ENCODE peak calls at places on chromosomes 12 and 14, in five cellular contexts. M is HCT116, B is ascending aorta, J is dorsolateral prefrontal cortex, W is fibroblast of the aortic adventitia. A is an unnamed sample.

GRCh38 chr12:105617141-105617540 is 286.6 kb downstream of the C12orf75 start:
- DNase-seq in M (no peak), J (no peak), W (no peak), B (no peak), A (no peak)

GRCh38 chr12:22282283-22282682 is 52.2 kb downstream of the ST8SIA1 start:
- DNase-seq in J (no peak), M (no peak), B (no peak), W (peak; percentile 87), A (no peak)

GRCh38 chr12:104840262-104840661 is 117.8 kb downstream of the SLC41A2 start:
- DNase-seq in B (no peak), M (no peak), W (no peak), J (no peak), A (no peak)

GRCh38 chr12:91958816-91959215 is 186.8 kb downstream of the BTG1 start:
- DNase-seq in B (no peak), J (no peak), W (peak; percentile 47), M (no peak), A (no peak)

GRCh38 chr12:81991868-81992267 is 232.7 kb upstream of the PPFIA2 start:
- DNase-seq in B (no peak), M (no peak), J (no peak), W (no peak), A (no peak)

GRCh38 chr12:75489613-75490210 is 9.2 kb downstream of the GLIPR1 start:
- DNase-seq in B (no peak), M (peak; percentile 62), J (no peak), W (peak; percentile 77), A (no peak)

GRCh38 chr12:14260011-14260993 is 105.2 kb upstream of the ATF7IP start:
- DNase-seq in B (peak; percentile 59), J (peak; percentile 80), W (peak; percentile 91), M (peak; percentile 47), A (peak; percentile 74)

GRCh38 chr14:103552811-103553210 is 9.6 kb downstream of the BAG5 start:
- DNase-seq in J (no peak), B (no peak), M (no peak), W (no peak), A (no peak)

GRCh38 chr14:33363687-33364086 is 425.0 kb downstream of the NPAS3 start:
- DNase-seq in B (no peak), J (no peak), W (no peak), M (no peak), A (no peak)

GRCh38 chr12:6563448-6564050 is 4.5 kb downstream of the NOP2 start:
- DNase-seq in B (no peak), W (peak; percentile 59), M (no peak), J (no peak), A (peak; percentile 58)

GRCh38 chr12:23197266-23197665 is 572.3 kb downstream of the ETNK1 start:
- DNase-seq in J (no peak), B (no peak), W (peak; percentile 54), M (no peak), A (no peak)

GRCh38 chr12:29818925-29819324 is 35.2 kb upstream of the TMTC1 start:
- DNase-seq in J (no peak), B (no peak), W (peak; percentile 87), M (no peak), A (no peak)

GRCh38 chr12:67772276-67773169 is 124.0 kb downstream of the DYRK2 start:
- DNase-seq in J (no peak), M (no peak), B (no peak), W (no peak), A (no peak)

GRCh38 chr14:39428118-39428517 is 4.1 kb downstream of the FBXO33 start:
- DNase-seq in W (no peak), J (no peak), B (no peak), M (no peak), A (no peak)

GRCh38 chr12:11592484-11592883 is 57.0 kb upstream of the ETV6 start:
- DNase-seq in M (no peak), B (no peak), J (no peak), W (no peak), A (no peak)

GRCh38 chr14:61187642-61187905 is 93.6 kb downstream of the TMEM30B start:
- DNase-seq in J (no peak), B (no peak), W (no peak), M (no peak), A (no peak)

GRCh38 chr12:122875590-122876220 is 20.2 kb downstream of the VPS37B start:
- DNase-seq in J (no peak), M (no peak), W (no peak), B (no peak), A (no peak)

GRCh38 chr12:66014818-66015217 is 115.7 kb downstream of the LLPH start:
- DNase-seq in B (no peak), J (no peak), W (peak; percentile 71), M (no peak), A (no peak)

GRCh38 chr12:100443434-100443833 is 30.2 kb upstream of the NR1H4 start:
- DNase-seq in W (no peak), B (no peak), J (no peak), M (no peak), A (no peak)

GRCh38 chr14:76844223-76844622 is 18.0 kb downstream of the LRRC74A start:
- DNase-seq in M (peak; percentile 47), W (peak; percentile 33), B (peak; percentile 49), J (no peak), A (no peak)

GRCh38 chr12:129467749-129468148 is 436.1 kb downstream of the TMEM132D start:
- DNase-seq in B (no peak), J (no peak), M (no peak), W (no peak), A (no peak)

GRCh38 chr12:93539821-93540220 is 32.7 kb upstream of the SOCS2 start:
- DNase-seq in J (no peak), W (no peak), M (no peak), B (no peak), A (no peak)

GRCh38 chr12:95959107-95959506 is 16.0 kb downstream of the AMDHD1 start:
- DNase-seq in B (no peak), J (no peak), M (peak; percentile 29), W (peak; percentile 29), A (no peak)

GRCh38 chr12:76876696-76877229 is 2.1 kb downstream of the CSRP2 start:
- DNase-seq in W (no peak), J (no peak), B (no peak), M (no peak), A (no peak)

GRCh38 chr12:128761305-128761880 is 62.4 kb downstream of the SLC15A4 start:
- DNase-seq in M (no peak), W (no peak), J (no peak), B (no peak), A (no peak)

GRCh38 chr12:9372202-9372601 is 164.0 kb upstream of the PZP start:
- DNase-seq in M (no peak), W (no peak), J (no peak), B (no peak), A (no peak)

GRCh38 chr12:12327802-12328201 is 22.2 kb downstream of the MANSC1 start:
- DNase-seq in M (peak; percentile 62), B (no peak), J (no peak), W (peak; percentile 85), A (no peak)

GRCh38 chr14:53391631-53392030 is 238.5 kb upstream of the DDHD1 start:
- DNase-seq in B (no peak), J (no peak), W (peak; percentile 80), M (peak; percentile 88), A (no peak)

GRCh38 chr12:89731064-89731463 is 22.4 kb upstream of the ATP2B1 start:
- DNase-seq in B (no peak), J (no peak), M (no peak), W (peak; percentile 27), A (no peak)

GRCh38 chr12:108696111-108696995 is 35.0 kb downstream of the CORO1C start:
- DNase-seq in J (no peak), W (peak; percentile 100), B (no peak), M (no peak), A (no peak)

GRCh38 chr12:123713398-123714301 is 1.5 kb downstream of the ATP6V0A2 start:
- DNase-seq in J (no peak), M (no peak), W (peak; percentile 25), B (no peak), A (no peak)

GRCh38 chr12:112256780-112257179 is 125.5 kb downstream of the HECTD4 start:
- DNase-seq in W (no peak), M (no peak), B (no peak), J (no peak), A (no peak)
- TF ChIP-seq CTCF in W (no peak), M (no peak), B (no peak), J (no peak), A (no peak)

GRCh38 chr12:44000309-44000952 is 164.6 kb downstream of the TMEM117 start:
- DNase-seq in W (peak; percentile 50), B (no peak), M (peak; percentile 60), J (no peak), A (no peak)
- TF ChIP-seq CTCF in W (peak; percentile 60), B (no peak), M (peak; percentile 75), J (peak; percentile 27), A (no peak)

GRCh38 chr12:40970320-40970907 is 217.7 kb upstream of the PDZRN4 start:
- DNase-seq in W (no peak), M (peak; percentile 32), J (no peak), B (no peak), A (no peak)
- TF ChIP-seq CTCF in W (no peak), M (peak; percentile 56), J (peak; percentile 47), B (no peak), A (no peak)

DNA sequence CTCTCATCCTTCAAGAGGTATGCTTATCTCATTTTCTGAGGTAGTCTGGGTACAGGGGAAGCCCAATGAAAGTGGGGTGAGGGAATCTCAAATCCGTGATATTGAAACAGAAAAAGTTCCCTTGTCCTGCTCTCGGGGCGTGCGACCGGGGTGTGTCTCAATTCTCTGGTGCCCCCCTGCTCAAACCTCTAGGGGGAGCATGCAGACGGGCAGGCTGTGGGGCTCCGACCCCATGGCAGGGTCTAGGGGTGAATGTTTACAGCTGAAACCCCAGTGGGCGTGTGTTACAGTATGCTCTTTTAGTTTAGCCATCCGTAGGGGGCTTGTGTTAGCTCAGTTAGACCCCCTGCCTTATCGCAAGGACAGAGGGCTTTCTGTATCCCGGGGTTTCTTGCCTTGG is 68.7 kb downstream of the PTPRQ start:
- DNase-seq in W (no peak), M (no peak), B (no peak), J (no peak), A (no peak)
- TF ChIP-seq CTCF in W (no peak), M (peak; percentile 23), B (no peak), J (no peak), A (no peak)

GRCh38 chr12:2693204-2693860 is 101.4 kb upstream of the FKBP4 start:
- DNase-seq in B (no peak), M (peak; percentile 8), W (no peak), J (no peak), A (no peak)
- TF ChIP-seq CTCF in B (no peak), M (peak; percentile 31), W (no peak), J (no peak), A (no peak)

GRCh38 chr14:95182379-95182778 is 25.1 kb upstream of the DICER1 start:
- DNase-seq in B (no peak), M (no peak), W (no peak), J (no peak), A (no peak)
- TF ChIP-seq CTCF in B (no peak), M (no peak), W (no peak), J (no peak), A (no peak)

GRCh38 chr12:78101946-78102635 is 271.4 kb downstream of the NAV3 start:
- DNase-seq in W (no peak), M (peak; percentile 6), J (no peak), B (no peak), A (no peak)
- TF ChIP-seq CTCF in W (no peak), M (peak; percentile 22), J (peak; percentile 11), B (no peak), A (no peak)